ENCODE peak calls at places on chromosome 19, in six cellular contexts. Z is neural progenitor cell, Q is pancreas, B is heart left ventricle, K is ascending aorta, I is endodermal cell. J is an unnamed sample. For H3K9me3, the result is how much of the 10 kb centered on the place peaks cover.

GRCh38 chr19:56159009-56159501 is 16.8 kb upstream of the GALP start:
- DNase-seq in Z (no peak), Q (no peak), B (no peak), I (no peak), K (no peak), J (no peak)

GRCh38 chr19:1295169-1296012 is 9.7 kb downstream of the EFNA2 start:
- DNase-seq in I (peak), K (no peak), Q (no peak), Z (peak), B (no peak), J (no peak)

GRCh38 chr19:13366529-13367143 is 139.6 kb downstream of the CACNA1A start:
- DNase-seq in I (peak), Z (peak), B (no peak), Q (no peak), K (no peak), J (no peak)

GRCh38 chr19:16714702-16715294 is 4.8 kb upstream of the NWD1 start:
- DNase-seq in B (no peak), I (peak), Q (peak), Z (peak), K (no peak), J (peak)

GRCh38 chr19:6278740-6279619 is 795 bp downstream of the MLLT1 start:
- DNase-seq in B (no peak), K (no peak), Z (no peak), I (peak), Q (no peak), J (no peak)

GRCh38 chr19:7006305-7006704 is 14.9 kb downstream of the MBD3L2B start:
- DNase-seq in Q (no peak), I (no peak), B (no peak), Z (no peak), K (no peak), J (no peak)

GRCh38 chr19:14149509-14149994 is 13.2 kb upstream of the ASF1B start:
- DNase-seq in Q (peak), B (peak), Z (no peak), K (no peak), I (no peak), J (peak)

GRCh38 chr19:4298772-4299550 is 3.2 kb downstream of the TMIGD2 start:
- DNase-seq in B (no peak), K (no peak), I (no peak), Z (no peak), Q (no peak), J (no peak)

GRCh38 chr19:36891768-36892357 is 24.2 kb downstream of the ZNF829 start:
- DNase-seq in Z (no peak), I (no peak), B (no peak), Q (no peak), K (no peak), J (no peak)

GRCh38 chr19:11018743-11019142 is 57.9 kb downstream of the SMARCA4 start:
- DNase-seq in Q (no peak), Z (no peak), I (no peak), K (no peak), B (no peak), J (no peak)

GRCh38 chr19:15467734-15468214 is 3.4 kb upstream of the RASAL3 start:
- DNase-seq in Z (no peak), B (no peak), Q (no peak), K (no peak), I (no peak), J (no peak)

GRCh38 chr19:21023901-21024300 is 3.4 kb downstream of the ZNF430 start:
- DNase-seq in Q (no peak), K (no peak), I (no peak), Z (no peak), B (no peak), J (no peak)

DNA sequence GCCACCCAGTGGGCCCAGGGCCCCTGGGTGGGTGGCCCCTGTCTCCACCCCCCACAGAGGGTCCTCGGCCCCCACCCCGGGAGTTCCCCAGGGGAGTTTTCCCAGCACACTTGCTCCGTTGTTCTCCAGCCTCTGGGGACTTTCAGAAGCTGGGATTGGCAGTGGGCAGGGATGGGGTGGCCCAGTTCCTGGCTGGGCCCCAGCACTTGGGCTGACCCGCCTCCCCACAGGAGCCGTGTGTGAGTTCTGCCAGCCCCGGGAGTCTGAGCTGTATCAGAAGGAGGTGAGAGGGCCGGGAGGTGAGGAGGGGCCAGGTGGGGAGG is 2.0 kb upstream of the SPIB start:
- DNase-seq in K (no peak), B (no peak), Z (no peak), I (no peak), Q (no peak), J (no peak)
- H3K4me3 ChIP-seq in K (no peak), B (no peak), Z (no peak), I (no peak), Q (no peak), J (no peak)

GRCh38 chr19:42474743-42475142 is 32.0 kb upstream of the CXCL17 start:
- DNase-seq in B (no peak), Z (peak), Q (no peak), K (no peak), I (peak), J (no peak)
- H3K9me3 ChIP-seq in B (under half), Z (under half), Q (under half), K (under half), I (under half), J (under half)

DNA sequence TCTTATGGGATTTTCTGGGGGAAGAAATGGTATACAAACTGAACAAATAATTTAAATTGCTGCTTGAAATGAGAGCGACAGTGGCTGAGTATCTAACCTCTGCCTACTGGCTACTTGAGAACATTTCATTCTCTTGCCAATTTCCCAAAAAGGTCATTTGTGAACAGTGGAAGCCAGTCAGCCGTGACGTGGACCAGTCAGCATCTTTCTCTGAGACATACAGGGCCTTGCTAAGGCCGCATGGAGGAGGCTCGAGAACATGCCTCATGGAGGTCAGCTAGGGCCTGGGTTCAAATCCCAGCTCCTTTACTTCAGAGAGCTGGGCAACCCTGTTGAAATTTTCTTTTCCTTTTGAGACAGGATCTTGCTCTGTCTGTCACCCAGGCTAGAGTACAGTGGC is 20.3 kb downstream of the ZC3H4 start:
- DNase-seq in I (no peak), K (no peak), Q (no peak), B (no peak), Z (no peak), J (no peak)
- H3K4me3 ChIP-seq in I (no peak), K (no peak), Q (no peak), B (no peak), Z (no peak), J (no peak)

GRCh38 chr19:50910722-50911121 is 473 bp downstream of the KLK4 start:
- DNase-seq in Q (no peak), Z (no peak), B (no peak), I (no peak), K (no peak), J (no peak)
- H3K9me3 ChIP-seq in Q (under half), Z (under half), B (under half), I (under half), K (under half), J (under half)

GRCh38 chr19:46861691-46862503 is 1.1 kb downstream of the ARHGAP35 start:
- DNase-seq in K (no peak), Z (peak), I (peak), B (peak), Q (peak), J (no peak)

GRCh38 chr19:46866407-46867132 is 5.8 kb downstream of the ARHGAP35 start:
- DNase-seq in B (no peak), I (no peak), Q (no peak), Z (no peak), K (no peak), J (no peak)

GRCh38 chr19:46862974-46863632 is 2.3 kb downstream of the ARHGAP35 start:
- DNase-seq in Z (no peak), K (no peak), I (no peak), Q (no peak), B (peak), J (no peak)

GRCh38 chr19:46862504-46862835 is 1.7 kb downstream of the ARHGAP35 start:
- DNase-seq in Z (no peak), K (no peak), Q (peak), B (peak), I (no peak), J (no peak)

GRCh38 chr19:46863818-46864629 is 3.2 kb downstream of the ARHGAP35 start:
- DNase-seq in K (no peak), B (no peak), Z (peak), Q (no peak), I (peak), J (no peak)
- H3K4me3 ChIP-seq in K (peak), B (peak), Z (peak), Q (no peak), I (peak), J (peak)

GRCh38 chr19:12353375-12353774 is 12.1 kb downstream of the ZNF442 start:
- DNase-seq in I (no peak), K (no peak), Q (no peak), B (no peak), Z (no peak), J (no peak)
- H3K9me3 ChIP-seq in I (half or more), K (half or more), Q (under half), B (half or more), Z (under half), J (half or more)

DNA sequence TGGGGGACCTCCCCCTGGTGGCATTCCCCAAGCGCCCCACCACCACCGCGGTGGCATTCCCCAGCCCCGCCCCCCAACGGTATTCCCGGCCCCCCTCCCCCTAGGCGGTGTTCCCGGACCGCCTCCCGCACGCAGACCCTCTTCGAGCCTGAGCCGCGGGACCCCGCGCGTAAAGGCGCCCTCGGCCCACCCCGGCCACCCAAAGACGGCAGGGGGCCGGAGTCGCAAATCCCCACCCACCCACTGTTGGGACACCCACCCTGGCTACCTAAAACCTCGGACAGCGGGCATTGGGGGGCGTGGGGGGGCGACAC is 22.4 kb downstream of the OLFM2 start:
- DNase-seq in Z (peak), K (no peak), B (no peak), Q (no peak), I (peak), J (no peak)
- H3K4me3 ChIP-seq in Z (peak), K (peak), B (peak), Q (peak), I (peak), J (peak)

GRCh38 chr19:23203841-23204344 is 46.3 kb downstream of the ZNF724 start:
- DNase-seq in Q (peak), I (peak), K (no peak), Z (no peak), B (peak), J (peak)
- H3K9me3 ChIP-seq in Q (under half), I (under half), K (under half), Z (under half), B (under half), J (under half)

DNA sequence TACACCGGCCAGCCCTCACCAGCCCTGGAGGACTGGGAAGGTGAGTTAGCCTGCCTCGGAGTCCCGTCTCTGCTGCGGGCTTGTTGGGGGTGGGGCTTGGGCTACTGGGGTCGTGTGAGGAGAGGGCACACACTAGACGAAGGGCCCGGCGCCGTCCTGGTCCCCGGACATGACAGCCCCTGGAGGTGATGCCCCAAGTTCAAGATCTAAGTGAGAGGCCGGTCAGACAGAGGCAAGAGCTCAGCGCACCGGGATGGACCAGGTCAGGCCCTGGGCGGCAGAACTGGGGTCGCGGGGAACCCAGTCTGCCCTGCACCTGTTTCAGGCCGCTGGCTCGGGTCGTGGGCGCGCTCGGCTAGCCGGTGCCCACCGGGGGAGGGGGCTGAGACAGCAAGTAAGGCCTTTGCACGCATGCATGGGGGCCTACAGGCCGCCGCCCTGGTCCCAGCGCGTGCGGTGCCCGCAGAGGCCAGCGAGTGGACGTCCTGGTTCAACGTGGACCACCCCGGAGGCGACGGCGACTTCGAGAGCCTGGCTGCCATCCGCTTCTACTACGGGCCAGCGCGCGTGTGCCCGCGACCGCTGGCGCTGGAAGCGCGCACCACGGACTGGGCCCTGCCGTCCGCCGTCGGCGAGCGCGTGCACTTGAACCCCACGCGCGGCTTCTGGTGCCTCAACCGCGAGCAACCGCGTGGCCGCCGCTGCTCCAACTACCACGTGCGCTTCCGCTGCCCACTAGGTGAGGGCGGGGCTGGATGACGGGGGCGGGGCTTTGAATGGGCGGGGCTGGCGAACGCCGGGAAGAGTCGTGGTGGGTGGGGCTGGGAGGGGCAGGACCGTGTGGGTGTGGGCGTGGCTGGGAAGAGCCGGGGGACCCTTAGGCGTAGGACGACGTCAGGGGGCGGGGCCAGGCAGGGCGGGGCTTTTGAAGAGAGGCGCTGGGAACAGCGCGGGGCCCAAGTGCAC is 2.0 kb downstream of the CILP2 start:
- DNase-seq in K (no peak), Z (peak), Q (no peak), B (peak), I (peak), J (peak)
- H3K4me3 ChIP-seq in K (peak), Z (no peak), Q (no peak), B (peak), I (no peak), J (peak)

J was measured in left ventricle myocardium inferior.